ENCODE peak calls at places on chromosomes 1 and 21, in eight cellular contexts. Z, X, R, F, Y, B, T and I are unnamed samples.

GRCh38 chr1:167262820-167263219 is 42.1 kb downstream of the POU2F1 start:
- DNase-seq in Z (no peak), X (no peak), R (no peak), F (no peak), Y (peak; percentile 47), B (no peak), T (no peak), I (no peak)

GRCh38 chr1:167066333-167067122 is 23.6 kb downstream of the GPA33 start:
- DNase-seq in Z (peak; percentile 21), X (peak; percentile 62), R (peak; percentile 16), F (peak; percentile 85), Y (peak; percentile 69), B (peak; percentile 91), T (no peak), I (no peak)

GRCh38 chr1:1440941-1441888 is 5.7 kb downstream of the VWA1 start:
- DNase-seq in Z (no peak), X (peak; percentile 32), R (no peak), F (peak; percentile 48), Y (no peak), B (peak; percentile 82), T (no peak), I (no peak)

GRCh38 chr1:67144696-67145095 is 9.9 kb upstream of the C1orf141 start:
- DNase-seq in Z (no peak), X (no peak), R (no peak), F (peak; percentile 43), Y (no peak), B (no peak), T (no peak), I (no peak)

GRCh38 chr1:161863549-161863948 is 97.4 kb downstream of the ATF6 start:
- DNase-seq in Z (no peak), X (no peak), R (no peak), F (no peak), Y (no peak), B (no peak), T (no peak), I (no peak)

GRCh38 chr1:203600782-203601513 is 25.7 kb upstream of the ATP2B4 start:
- DNase-seq in Z (no peak), X (no peak), R (no peak), F (no peak), Y (no peak), B (no peak), T (no peak), I (no peak)

GRCh38 chr1:167431261-167431908 is 86.9 kb downstream of the CD247 start:
- DNase-seq in Z (no peak), X (no peak), R (no peak), F (no peak), Y (no peak), B (no peak), T (no peak), I (no peak)

GRCh38 chr1:1597275-1597930 is 2.5 kb downstream of the FNDC10 start:
- DNase-seq in Z (no peak), X (peak; percentile 22), R (no peak), F (no peak), Y (no peak), B (no peak), T (no peak), I (no peak)

GRCh38 chr1:86245566-86246190 is 89.1 kb upstream of the COL24A1 start:
- DNase-seq in Z (no peak), X (no peak), R (no peak), F (no peak), Y (no peak), B (no peak), T (no peak), I (no peak)

GRCh38 chr21:35291963-35292627 is 243.0 kb upstream of the RUNX1 start:
- DNase-seq in Z (no peak), X (peak; percentile 89), R (no peak), F (no peak), Y (no peak), B (no peak), T (peak; percentile 76), I (peak; percentile 86)

GRCh38 chr1:61202854-61203603 is 120.7 kb downstream of the NFIA start:
- DNase-seq in Z (no peak), X (no peak), R (no peak), F (no peak), Y (no peak), B (no peak), T (no peak), I (no peak)

GRCh38 chr1:25657121-25657521 is 40.5 kb downstream of the MAN1C1 start:
- DNase-seq in Z (no peak), X (no peak), R (no peak), F (no peak), Y (no peak), B (peak; percentile 35), T (no peak), I (no peak)

GRCh38 chr1:165828581-165829329 is 1.3 kb downstream of the UCK2 start:
- DNase-seq in Z (no peak), X (peak; percentile 79), R (peak; percentile 49), F (no peak), Y (peak; percentile 82), B (peak; percentile 61), T (peak; percentile 59), I (peak; percentile 61)

GRCh38 chr1:85135456-85135798 is 65.4 kb downstream of the SYDE2 start:
- DNase-seq in Z (no peak), X (no peak), R (no peak), F (no peak), Y (peak; percentile 75), B (no peak), T (no peak), I (peak; percentile 13)

GRCh38 chr1:233020441-233020840 is 70.0 kb downstream of the NTPCR start:
- DNase-seq in Z (no peak), X (no peak), R (no peak), F (no peak), Y (no peak), B (no peak), T (no peak), I (no peak)

GRCh38 chr1:225834417-225835329 is 24.7 kb downstream of the EPHX1 start:
- DNase-seq in Z (no peak), X (no peak), R (no peak), F (no peak), Y (peak; percentile 82), B (no peak), T (no peak), I (no peak)

GRCh38 chr1:65072845-65073244 is 75.2 kb upstream of the AK4 start:
- DNase-seq in Z (no peak), X (no peak), R (no peak), F (no peak), Y (no peak), B (no peak), T (no peak), I (no peak)

GRCh38 chr1:209516771-209517471 is 66.6 kb upstream of the CAMK1G start:
- DNase-seq in Z (no peak), X (no peak), R (no peak), F (no peak), Y (no peak), B (no peak), T (no peak), I (no peak)

GRCh38 chr1:34904236-34905097 is 25.0 kb downstream of the DLGAP3 start:
- DNase-seq in Z (no peak), X (no peak), R (no peak), F (no peak), Y (no peak), B (no peak), T (no peak), I (no peak)

GRCh38 chr1:103142466-103142865 is 34.1 kb upstream of the COL11A1 start:
- DNase-seq in Z (no peak), X (no peak), R (no peak), F (no peak), Y (no peak), B (no peak), T (no peak), I (no peak)

GRCh38 chr1:213989740-213990472 is 2.1 kb downstream of the PROX1 start:
- DNase-seq in Z (no peak), X (no peak), R (no peak), F (no peak), Y (peak; percentile 99), B (no peak), T (no peak), I (no peak)